ENCODE peak calls at places on chromosome X, in seven cellular contexts. A is mucosa of descending colon, F is lower lobe of right lung, K is PC-9, N is astrocyte of the spinal cord, B is psoas muscle, Q is heart right ventricle. D is an unnamed sample.

GRCh38 chrX:13215729-13216128 is 104.1 kb downstream of the ATXN3L start:
- DNase-seq in Q (no peak), A (no peak), B (no peak), N (peak; percentile 35), K (no peak), F (no peak), D (no peak)

GRCh38 chrX:35670894-35671293 is 127.2 kb upstream of the MAGEB16 start:
- DNase-seq in B (no peak), A (no peak), N (no peak), Q (no peak), K (no peak), F (no peak), D (no peak)

GRCh38 chrX:104659037-104659744 is 93.2 kb downstream of the IL1RAPL2 start:
- DNase-seq in K (peak; percentile 17), Q (peak; percentile 8), N (peak; percentile 21), F (no peak), A (no peak), B (no peak), D (no peak)

GRCh38 chrX:21382715-21383114 is 8.5 kb downstream of the CNKSR2 start:
- DNase-seq in K (no peak), F (no peak), A (no peak), Q (no peak), N (no peak), B (no peak), D (peak; percentile 35)

GRCh38 chrX:79080131-79080530 is 64.4 kb upstream of the GPR174 start:
- DNase-seq in K (no peak), N (peak; percentile 4), F (no peak), A (no peak), B (no peak), Q (no peak), D (no peak)

GRCh38 chrX:123504047-123504446 is 228.8 kb downstream of the THOC2 start:
- DNase-seq in K (no peak), B (no peak), A (no peak), N (no peak), F (no peak), Q (no peak), D (no peak)

GRCh38 chrX:128929281-128930057 is 593.8 kb downstream of the SMARCA1 start:
- DNase-seq in A (peak; percentile 55), Q (no peak), K (no peak), B (no peak), F (no peak), N (no peak), D (peak; percentile 94)

GRCh38 chrX:68945603-68946228 is 116.9 kb downstream of the EFNB1 start:
- DNase-seq in K (peak; percentile 16), A (no peak), F (no peak), B (no peak), N (peak; percentile 44), Q (no peak), D (no peak)

GRCh38 chrX:78945186-78945912 is at the start of gene P2RY10:
- DNase-seq in N (no peak), A (peak; percentile 35), B (no peak), F (no peak), K (no peak), Q (no peak), D (no peak)

GRCh38 chrX:26670521-26670920 is 454.6 kb downstream of the MAGEB5 start:
- DNase-seq in N (no peak), B (no peak), F (no peak), A (no peak), K (no peak), Q (no peak), D (no peak)

GRCh38 chrX:9461087-9461486 is 3.8 kb upstream of the TBL1X start:
- DNase-seq in K (no peak), A (no peak), N (no peak), F (no peak), B (no peak), Q (no peak), D (no peak)

GRCh38 chrX:43804021-43804420 is 78.2 kb downstream of the MAOB start:
- DNase-seq in A (no peak), Q (no peak), K (no peak), F (no peak), N (no peak), B (no peak), D (no peak)

GRCh38 chrX:129637217-129638109 is 17.3 kb downstream of the APLN start:
- DNase-seq in F (peak; percentile 73), K (peak; percentile 66), Q (peak; percentile 67), A (peak; percentile 79), B (peak; percentile 63), N (peak; percentile 62), D (no peak)

GRCh38 chrX:100973411-100973810 is 3.9 kb downstream of the ARL13A start:
- DNase-seq in Q (no peak), K (no peak), N (peak; percentile 65), B (no peak), A (no peak), F (no peak), D (no peak)

GRCh38 chrX:2325076-2325784 is 175.5 kb downstream of the DHRSX start:
- DNase-seq in A (peak; percentile 54), K (no peak), B (peak; percentile 82), Q (peak; percentile 47), F (peak; percentile 55), N (peak; percentile 90), D (peak; percentile 8)

GRCh38 chrX:69318651-69319305 is 153.5 kb upstream of the PJA1 start:
- DNase-seq in Q (no peak), N (no peak), F (no peak), K (no peak), B (no peak), A (no peak), D (no peak)

GRCh38 chrX:14363719-14364118 is 165.6 kb upstream of the GLRA2 start:
- DNase-seq in B (no peak), A (no peak), Q (no peak), K (no peak), F (no peak), N (no peak), D (no peak)

GRCh38 chrX:150365953-150366911 is 3.1 kb downstream of the MAMLD1 start:
- DNase-seq in A (peak; percentile 42), K (no peak), B (peak; percentile 52), F (peak; percentile 54), Q (peak; percentile 53), N (peak; percentile 61), D (no peak)

GRCh38 chrX:38717871-38718270 is 83.4 kb upstream of the MID1IP1 start:
- DNase-seq in N (peak; percentile 4), F (no peak), B (no peak), K (no peak), A (peak; percentile 4), Q (no peak), D (no peak)

GRCh38 chrX:74085642-74086236 is 218.2 kb upstream of the ZCCHC13 start:
- DNase-seq in Q (no peak), F (no peak), N (no peak), K (no peak), B (no peak), A (no peak), D (no peak)

GRCh38 chrX:48474127-48474526 is 1.9 kb upstream of the FTSJ1 start:
- DNase-seq in K (no peak), A (no peak), F (no peak), Q (no peak), N (no peak), B (no peak), D (no peak)

GRCh38 chrX:101619336-101619735 is 1.5 kb upstream of the ARMCX6 start:
- DNase-seq in A (no peak), Q (peak; percentile 5), F (no peak), K (peak; percentile 8), B (no peak), N (peak; percentile 18), D (no peak)

DNA sequence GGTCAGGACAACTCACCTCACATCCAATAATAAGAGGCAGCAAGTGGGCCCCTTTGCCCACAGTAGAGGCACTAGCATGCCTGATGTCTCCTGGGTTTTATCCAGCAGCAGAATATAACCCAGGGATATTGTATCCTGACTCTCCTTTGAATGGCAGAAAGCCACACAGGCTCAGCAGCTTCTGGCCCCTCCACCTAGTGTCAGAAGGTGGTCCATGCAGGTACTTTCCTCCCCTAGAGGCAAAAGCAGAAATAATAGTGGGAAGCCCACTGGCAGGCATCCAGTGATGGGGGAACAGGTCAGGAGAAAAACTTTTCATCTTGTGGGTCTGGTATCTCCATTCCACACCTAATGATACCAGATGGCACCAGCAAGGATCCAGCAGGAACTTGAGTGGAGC is 75.5 kb upstream of the IRS4 start:
- DNase-seq in B (no peak), N (no peak), F (no peak), A (no peak), K (no peak), Q (no peak), D (no peak)
- TF ChIP-seq CTCF in B (no peak), N (no peak), F (no peak), A (no peak), K (peak; percentile 33), Q (no peak), D (no peak)

GRCh38 chrX:29792335-29792734 is 423.0 kb upstream of the MAGEB2 start:
- DNase-seq in N (no peak), Q (no peak), F (no peak), B (no peak), A (no peak), K (no peak), D (no peak)

DNA sequence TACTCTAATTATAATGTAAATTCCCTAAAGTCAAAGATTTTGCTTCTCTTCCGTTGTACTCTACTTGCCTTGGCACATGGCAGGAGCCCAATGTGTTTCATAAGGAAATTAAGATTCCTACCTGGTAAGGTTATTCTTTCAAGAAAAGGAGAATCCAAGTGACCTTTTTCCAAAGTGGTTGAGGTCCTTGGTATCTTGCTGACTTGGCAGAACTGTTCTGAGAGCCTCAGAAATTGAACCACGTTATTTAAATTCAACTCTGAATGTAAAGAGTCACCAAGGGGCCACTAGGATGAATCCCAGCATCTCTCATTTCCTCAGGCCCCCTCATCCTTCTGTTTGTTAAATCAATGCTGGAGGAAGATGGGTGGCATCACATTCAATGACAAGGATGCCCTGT is 418.2 kb upstream of the MAGEB2 start:
- DNase-seq in F (no peak), Q (no peak), K (no peak), N (no peak), A (no peak), B (no peak), D (no peak)
- H3K4me3 ChIP-seq in F (no peak overlapping the region), Q (no peak overlapping the region), K (no peak overlapping the region), N (no peak overlapping the region), A (no peak overlapping the region), B (no peak overlapping the region), D (no peak overlapping the region)

GRCh38 chrX:40282901-40283674 is 185.3 kb upstream of the BCOR start:
- DNase-seq in F (no peak), Q (no peak), A (no peak), B (no peak), K (no peak), N (peak; percentile 45), D (no peak)
- TF ChIP-seq CTCF in F (no peak), Q (no peak), A (no peak), B (no peak), K (no peak), N (no peak), D (no peak)

DNA sequence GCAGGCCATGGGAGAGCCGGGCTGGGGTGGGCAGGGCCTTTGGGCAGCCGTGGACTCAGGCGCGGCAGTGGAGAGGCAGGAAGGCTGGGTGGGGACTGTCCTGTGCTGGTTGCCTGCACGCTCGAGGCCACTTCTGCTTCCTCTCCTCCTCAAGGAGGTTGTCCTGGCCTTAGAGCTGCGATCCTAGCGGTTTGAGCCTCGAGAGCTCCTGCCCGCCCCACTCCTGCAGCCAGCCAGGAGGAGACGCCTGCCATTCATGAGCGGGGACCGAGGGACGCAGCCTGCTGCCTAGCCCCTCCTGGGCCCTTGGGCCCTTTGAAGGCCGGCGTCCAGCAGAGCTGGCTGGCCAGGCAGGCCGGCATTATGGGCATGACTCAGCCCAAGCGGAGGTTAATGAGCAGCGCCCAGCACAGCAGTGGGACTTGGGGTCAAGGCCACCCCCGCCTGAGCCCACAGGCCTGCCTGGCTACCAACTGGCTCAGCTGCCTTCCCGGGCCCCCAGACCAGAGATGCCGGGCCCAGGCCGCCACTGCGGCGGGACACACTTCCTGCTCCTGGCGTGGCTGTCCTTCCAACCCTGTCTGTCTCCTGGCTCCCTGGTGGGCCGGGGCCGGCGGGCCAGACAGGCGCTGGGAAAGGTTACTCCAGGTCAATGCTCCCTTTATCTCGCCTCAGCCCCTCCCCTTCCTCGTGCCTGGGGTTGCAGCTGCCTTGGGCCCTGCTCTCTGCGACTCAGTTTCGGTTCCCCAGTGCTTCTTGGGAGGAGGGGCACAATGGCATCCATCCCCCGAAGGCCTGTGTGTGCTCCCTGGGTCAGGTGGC is 1.8 kb downstream of the ABCD1 start:
- DNase-seq in K (peak; percentile 85), Q (peak; percentile 62), B (peak; percentile 61), A (peak; percentile 67), F (peak; percentile 83), N (peak; percentile 56), D (no peak)
- H3K4me3 ChIP-seq in K (peak overlapping the region; percentile 76), Q (peak overlapping the region; percentile 34), B (peak overlapping the region; percentile 64), A (no peak overlapping the region), F (peak overlapping the region; percentile 72), N (peak overlapping the region; percentile 17), D (peak overlapping the region; percentile 62)

D was measured in LNCaP clone FGC.